ENCODE peak calls at places on chromosomes 16 and 17, in nine cellular contexts. X is LoVo; S is NCI-H1105 treated with DMSO at 0.1 percent for 48 hours; M is dermis blood vessel endothelial cell; G is activated naive CD4-positive, alpha-beta T cell treated with anti-CD3 and anti-CD28 coated beads, Interleukin-2, amount 50 U/mL, for 72 hours; E is NCI-H345; B is RCC 7860; H is HS-27A; R is spleen. D is an unnamed sample.

GRCh38 chr16:84706856-84707255 is 7.1 kb downstream of the USP10 start:
- DNase-seq in X (no peak), S (no peak), M (no peak), G (no peak), E (no peak), B (no peak), H (no peak), R (no peak), D (no peak)

GRCh38 chr17:1713878-1714487 is 3.8 kb upstream of the TLCD2 start:
- DNase-seq in X (no peak), S (no peak), M (peak; percentile 68), G (no peak), E (no peak), B (peak; percentile 31), H (no peak), R (no peak), D (peak; percentile 71)

GRCh38 chr17:55124730-55125129 is 140.0 kb upstream of the HLF start:
- DNase-seq in X (no peak), S (no peak), M (no peak), G (no peak), E (no peak), B (no peak), H (no peak), R (no peak), D (no peak)

GRCh38 chr16:7227193-7227825 is 105.3 kb upstream of the RBFOX1 start:
- DNase-seq in X (no peak), S (no peak), M (no peak), G (no peak), E (no peak), B (no peak), H (no peak), R (no peak), D (no peak)

GRCh38 chr17:73725794-73726193 is 81.5 kb upstream of the SDK2 start:
- DNase-seq in X (no peak), S (no peak), M (no peak), G (no peak), E (no peak), B (no peak), H (no peak), R (peak; percentile 65), D (no peak)

GRCh38 chr17:32118835-32119234 is 23.5 kb upstream of the RHOT1 start:
- DNase-seq in X (no peak), S (no peak), M (no peak), G (no peak), E (no peak), B (no peak), H (no peak), R (no peak), D (no peak)

GRCh38 chr17:45385331-45385997 is 47.2 kb downstream of the ARHGAP27 start:
- DNase-seq in X (peak; percentile 86), S (peak; percentile 75), M (peak; percentile 90), G (peak; percentile 95), E (peak; percentile 83), B (peak; percentile 71), H (peak; percentile 69), R (peak; percentile 96), D (peak; percentile 73)

GRCh38 chr16:76796431-76796830 is 394.6 kb upstream of the MON1B start:
- DNase-seq in X (no peak), S (no peak), M (no peak), G (no peak), E (no peak), B (no peak), H (no peak), R (no peak), D (no peak)

GRCh38 chr16:17784073-17784472 is 313.3 kb upstream of the XYLT1 start:
- DNase-seq in X (no peak), S (no peak), M (no peak), G (no peak), E (no peak), B (no peak), H (no peak), R (no peak), D (peak; percentile 42)

GRCh38 chr17:7712111-7712771 is 5.3 kb upstream of the DNAH2 start:
- DNase-seq in X (no peak), S (peak; percentile 61), M (no peak), G (no peak), E (peak; percentile 15), B (no peak), H (no peak), R (no peak), D (peak; percentile 63)

GRCh38 chr16:84043486-84044107 is 1.0 kb upstream of the SLC38A8 start:
- DNase-seq in X (no peak), S (no peak), M (peak; percentile 28), G (no peak), E (peak; percentile 35), B (no peak), H (no peak), R (peak; percentile 54), D (no peak)

GRCh38 chr17:20791626-20792025 is 212.1 kb downstream of the CDRT15L2 start:
- DNase-seq in X (no peak), S (no peak), M (no peak), G (no peak), E (no peak), B (no peak), H (no peak), R (no peak), D (no peak)

GRCh38 chr16:12681653-12682052 is 122.0 kb downstream of the CPPED1 start:
- DNase-seq in X (no peak), S (no peak), M (no peak), G (no peak), E (no peak), B (no peak), H (no peak), R (no peak), D (no peak)

GRCh38 chr16:9441021-9441420 is 349.6 kb downstream of the HAPSTR1 start:
- DNase-seq in X (no peak), S (no peak), M (no peak), G (no peak), E (no peak), B (no peak), H (no peak), R (no peak), D (peak; percentile 17)

GRCh38 chr17:73069164-73069774 is 23.2 kb downstream of the SLC39A11 start:
- DNase-seq in X (no peak), S (peak; percentile 80), M (no peak), G (no peak), E (peak; percentile 27), B (no peak), H (no peak), R (no peak), D (no peak)

GRCh38 chr17:65047939-65048338 is 8.6 kb downstream of the GNA13 start:
- DNase-seq in X (no peak), S (no peak), M (no peak), G (no peak), E (no peak), B (no peak), H (no peak), R (no peak), D (no peak)

GRCh38 chr16:17566075-17566474 is 95.3 kb upstream of the XYLT1 start:
- DNase-seq in X (no peak), S (no peak), M (no peak), G (no peak), E (no peak), B (no peak), H (no peak), R (no peak), D (no peak)

GRCh38 chr16:89443727-89444084 is 46.7 kb downstream of the ANKRD11 start:
- DNase-seq in X (no peak), S (no peak), M (no peak), G (no peak), E (no peak), B (no peak), H (no peak), R (peak; percentile 20), D (no peak)

GRCh38 chr17:78325076-78325712 is 34.7 kb downstream of the SOCS3 start:
- DNase-seq in X (no peak), S (no peak), M (peak; percentile 61), G (no peak), E (no peak), B (no peak), H (no peak), R (no peak), D (no peak)

GRCh38 chr17:80986816-80987480 is 4.7 kb upstream of the CHMP6 start:
- DNase-seq in X (no peak), S (no peak), M (no peak), G (no peak), E (no peak), B (no peak), H (no peak), R (peak; percentile 86), D (no peak)

GRCh38 chr16:14069818-14070217 is 1.3 kb upstream of the MRTFB start:
- DNase-seq in X (no peak), S (peak; percentile 23), M (no peak), G (no peak), E (no peak), B (no peak), H (no peak), R (no peak), D (no peak)

GRCh38 chr17:48604770-48605329 is at the start of gene HOXB6:
- DNase-seq in X (peak; percentile 90), S (no peak), M (peak; percentile 82), G (no peak), E (no peak), B (peak; percentile 60), H (no peak), R (no peak), D (peak; percentile 66)

GRCh38 chr16:22353188-22353919 is 21.1 kb downstream of the CDR2 start:
- DNase-seq in X (peak; percentile 57), S (no peak), M (peak; percentile 50), G (peak; percentile 8), E (no peak), B (peak; percentile 95), H (no peak), R (no peak), D (peak; percentile 83)

GRCh38 chr17:81662002-81662401 is 4.4 kb downstream of the OXLD1 start:
- DNase-seq in X (no peak), S (no peak), M (no peak), G (no peak), E (no peak), B (no peak), H (no peak), R (no peak), D (no peak)

GRCh38 chr17:77509599-77509998 is 368.8 kb downstream of the SEC14L1 start:
- DNase-seq in X (no peak), S (no peak), M (no peak), G (no peak), E (no peak), B (no peak), H (no peak), R (no peak), D (no peak)

GRCh38 chr17:45782889-45783592 is 1.1 kb upstream of the CRHR1 start:
- DNase-seq in X (no peak), S (peak; percentile 48), M (peak; percentile 42), G (peak; percentile 74), E (peak; percentile 66), B (no peak), H (no peak), R (no peak), D (peak; percentile 58)